ENCODE peak calls at places on chromosomes 1 and 21, in seven cellular contexts. F is Right ventricle myocardium inferior; A is tibial artery; C is germinal center; K is progenitor cell of endocrine pancreas; Z is Calu3; U is stimulated activated CD8-positive, alpha-beta memory T cell treated with anti-CD3 and anti-CD28 coated beads, Interleukin-12 subunit alpha, Interleukin-12 subunit beta, amount 100 ng/mL, for 4 hours. P is an unnamed sample.

GRCh38 chr1:100461222-100461621 is 76.7 kb upstream of the GPR88 start:
- DNase-seq in Z (no peak), U (no peak), C (no peak), A (no peak), K (no peak), F (no peak), P (peak; percentile 17)

GRCh38 chr1:51622455-51622913 is 5.6 kb downstream of the OSBPL9 start:
- DNase-seq in F (no peak), Z (peak; percentile 69), K (no peak), C (no peak), U (no peak), A (peak; percentile 78), P (no peak)

GRCh38 chr1:35079003-35079930 is at the start of gene ZMYM1:
- DNase-seq in C (peak; percentile 88), F (peak; percentile 93), U (peak; percentile 74), Z (peak; percentile 85), K (peak; percentile 71), A (peak; percentile 80), P (peak; percentile 65)

GRCh38 chr1:93419344-93419743 is 28.6 kb upstream of the FNBP1L start:
- DNase-seq in A (no peak), C (no peak), Z (no peak), U (no peak), K (no peak), F (no peak), P (no peak)

GRCh38 chr1:214234635-214235025 is 46.3 kb upstream of the SMYD2 start:
- DNase-seq in U (no peak), Z (no peak), K (no peak), F (no peak), A (no peak), C (no peak), P (no peak)

GRCh38 chr1:8284167-8284566 is 33.7 kb upstream of the SLC45A1 start:
- DNase-seq in U (no peak), Z (no peak), C (no peak), K (no peak), A (no peak), F (no peak), P (no peak)

GRCh38 chr1:74771913-74772515 is 39.1 kb downstream of the TYW3 start:
- DNase-seq in F (no peak), C (peak; percentile 24), U (no peak), Z (peak; percentile 44), K (no peak), A (no peak), P (peak; percentile 61)

GRCh38 chr1:208223136-208223535 is 21.0 kb downstream of the PLXNA2 start:
- DNase-seq in C (no peak), A (no peak), K (no peak), U (no peak), Z (no peak), F (no peak), P (no peak)

GRCh38 chr1:174789399-174789798 is 210.3 kb upstream of the CACYBP start:
- DNase-seq in Z (no peak), K (no peak), C (no peak), A (no peak), F (no peak), U (no peak), P (no peak)

GRCh38 chr1:203316626-203317093 is 11.3 kb downstream of the BTG2 start:
- DNase-seq in K (no peak), F (no peak), A (peak; percentile 55), Z (no peak), C (no peak), U (no peak), P (no peak)

GRCh38 chr1:26529655-26530539 is at the start of gene RPS6KA1:
- DNase-seq in K (peak; percentile 66), F (peak; percentile 85), U (peak; percentile 49), A (no peak), Z (peak; percentile 63), C (peak; percentile 91), P (no peak)

GRCh38 chr1:207085887-207086286 is 2.8 kb upstream of the C4BPB start:
- DNase-seq in U (no peak), K (no peak), A (no peak), Z (no peak), C (no peak), F (no peak), P (no peak)

GRCh38 chr1:157429841-157430240 is 122.5 kb downstream of the FCRL5 start:
- DNase-seq in U (no peak), K (no peak), C (no peak), F (no peak), Z (no peak), A (no peak), P (no peak)

GRCh38 chr1:225567789-225568188 is 85.1 kb downstream of the ENAH start:
- DNase-seq in A (no peak), U (no peak), K (no peak), C (no peak), F (no peak), Z (no peak), P (no peak)

GRCh38 chr21:37696936-37697335 is 219.3 kb downstream of the KCNJ6 start:
- DNase-seq in C (no peak), U (no peak), A (no peak), Z (no peak), K (no peak), F (no peak), P (no peak)